ENCODE peak calls at places on chromosomes 3 and 15, in seven cellular contexts. Z, U, I, N, Q, W and V are unnamed samples.

GRCh38 chr3:43366880-43367279 is 80.5 kb downstream of the SNRK start:
- DNase-seq in I (no peak), U (no peak), Z (no peak), W (no peak), N (no peak), Q (no peak), V (no peak)

GRCh38 chr3:46829699-46830208 is 33.5 kb downstream of the MYL3 start:
- DNase-seq in Q (no peak), W (no peak), U (no peak), N (no peak), Z (no peak), I (peak), V (no peak)

GRCh38 chr3:122681294-122682015 is 816 bp downstream of the PARP14 start:
- DNase-seq in Z (no peak), U (no peak), I (peak), W (no peak), Q (no peak), N (no peak), V (no peak)

GRCh38 chr3:181752202-181752671 is 40.5 kb downstream of the SOX2 start:
- DNase-seq in Q (no peak), N (no peak), U (no peak), W (no peak), Z (no peak), I (no peak), V (no peak)

GRCh38 chr3:120100711-120101110 is 6.5 kb upstream of the GSK3B start:
- DNase-seq in I (no peak), N (no peak), U (no peak), Q (no peak), W (peak), Z (no peak), V (no peak)

GRCh38 chr3:119885746-119886530 is 104.0 kb downstream of the NR1I2 start:
- DNase-seq in Z (no peak), N (no peak), W (peak), Q (no peak), I (no peak), U (no peak), V (no peak)

GRCh38 chr15:69468241-69469121 is 15.9 kb downstream of the RPLP1 start:
- DNase-seq in W (no peak), U (peak), I (peak), Q (no peak), Z (peak), N (no peak), V (peak)

GRCh38 chr3:55588120-55588765 is 101.1 kb upstream of the WNT5A start:
- DNase-seq in N (no peak), I (no peak), Z (no peak), Q (no peak), W (no peak), U (no peak), V (no peak)

GRCh38 chr3:119013951-119014350 is 20.7 kb downstream of the IGSF11 start:
- DNase-seq in N (no peak), W (no peak), Z (no peak), Q (no peak), U (no peak), I (no peak), V (no peak)

GRCh38 chr15:75725021-75725718 is 12.5 kb upstream of the CSPG4 start:
- DNase-seq in I (no peak), Q (no peak), Z (no peak), U (no peak), N (no peak), W (no peak), V (no peak)

GRCh38 chr15:60044636-60045273 is 40.6 kb downstream of the FOXB1 start:
- DNase-seq in N (no peak), Q (no peak), U (no peak), I (no peak), W (no peak), Z (no peak), V (no peak)

GRCh38 chr15:80049046-80049445 is 10.4 kb upstream of the ZFAND6 start:
- DNase-seq in Z (no peak), Q (no peak), U (no peak), N (no peak), W (no peak), I (no peak), V (no peak)

GRCh38 chr15:60744826-60745225 is 265.9 kb upstream of the ICE2 start:
- DNase-seq in U (no peak), I (no peak), Z (no peak), W (peak), Q (no peak), N (no peak), V (no peak)

GRCh38 chr3:14214764-14215163 is 36.1 kb downstream of the LSM3 start:
- DNase-seq in W (no peak), I (peak), U (no peak), Q (no peak), Z (no peak), N (no peak), V (no peak)

GRCh38 chr3:46656778-46657556 is 36.5 kb downstream of the ALS2CL start:
- DNase-seq in W (peak), N (no peak), I (no peak), Z (no peak), Q (no peak), U (no peak), V (no peak)

GRCh38 chr3:40718681-40719080 is 193.9 kb downstream of the ZNF621 start:
- DNase-seq in U (no peak), I (no peak), N (no peak), Q (no peak), W (no peak), Z (no peak), V (no peak)

GRCh38 chr15:70976856-70977255 is 84.2 kb downstream of the LRRC49 start:
- DNase-seq in Z (no peak), W (peak), Q (no peak), U (no peak), N (no peak), I (no peak), V (no peak)

GRCh38 chr3:124760601-124761000 is 30.3 kb downstream of the UMPS start:
- DNase-seq in Z (peak), W (peak), I (no peak), Q (no peak), U (no peak), N (no peak), V (no peak)

GRCh38 chr3:17384567-17385296 is 357.7 kb downstream of the TBC1D5 start:
- DNase-seq in W (peak), Q (no peak), U (no peak), I (no peak), N (no peak), Z (no peak), V (no peak)

DNA sequence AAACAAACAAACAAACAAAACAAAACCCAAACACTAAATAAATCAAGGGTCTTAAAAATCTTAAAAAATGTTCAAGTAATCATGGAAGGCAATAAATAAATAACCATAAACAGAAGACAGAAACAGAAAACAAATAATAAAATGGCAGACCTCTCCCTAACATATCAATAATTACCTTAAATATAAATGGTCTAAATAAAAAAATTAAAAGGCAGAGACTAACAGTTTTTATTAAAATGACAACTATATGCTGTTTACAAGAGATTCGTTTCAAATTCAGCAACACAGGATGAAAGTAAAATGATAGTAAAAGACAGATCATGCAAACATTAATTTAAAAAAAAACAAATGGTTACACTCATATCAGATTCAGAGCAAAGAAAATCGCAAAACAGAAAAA is 91.1 kb downstream of the UBE3A start:
- DNase-seq in Q (no peak), I (no peak), W (no peak), Z (no peak), N (no peak), U (no peak), V (no peak)
- TF ChIP-seq CTCF in Q (no peak), I (no peak), W (no peak), Z (no peak), N (no peak), U (no peak), V (no peak)

GRCh38 chr3:37162501-37163245 is 11.7 kb downstream of the LRRFIP2 start:
- DNase-seq in W (no peak), N (no peak), U (no peak), Q (no peak), I (no peak), Z (no peak), V (no peak)

GRCh38 chr3:37161351-37161750 is 13.0 kb downstream of the LRRFIP2 start:
- DNase-seq in W (peak), Z (no peak), U (no peak), I (no peak), Q (no peak), N (no peak), V (no peak)

GRCh38 chr3:37168896-37169295 is 5.5 kb downstream of the LRRFIP2 start:
- DNase-seq in U (no peak), I (no peak), Q (no peak), N (no peak), Z (no peak), W (no peak), V (no peak)

DNA sequence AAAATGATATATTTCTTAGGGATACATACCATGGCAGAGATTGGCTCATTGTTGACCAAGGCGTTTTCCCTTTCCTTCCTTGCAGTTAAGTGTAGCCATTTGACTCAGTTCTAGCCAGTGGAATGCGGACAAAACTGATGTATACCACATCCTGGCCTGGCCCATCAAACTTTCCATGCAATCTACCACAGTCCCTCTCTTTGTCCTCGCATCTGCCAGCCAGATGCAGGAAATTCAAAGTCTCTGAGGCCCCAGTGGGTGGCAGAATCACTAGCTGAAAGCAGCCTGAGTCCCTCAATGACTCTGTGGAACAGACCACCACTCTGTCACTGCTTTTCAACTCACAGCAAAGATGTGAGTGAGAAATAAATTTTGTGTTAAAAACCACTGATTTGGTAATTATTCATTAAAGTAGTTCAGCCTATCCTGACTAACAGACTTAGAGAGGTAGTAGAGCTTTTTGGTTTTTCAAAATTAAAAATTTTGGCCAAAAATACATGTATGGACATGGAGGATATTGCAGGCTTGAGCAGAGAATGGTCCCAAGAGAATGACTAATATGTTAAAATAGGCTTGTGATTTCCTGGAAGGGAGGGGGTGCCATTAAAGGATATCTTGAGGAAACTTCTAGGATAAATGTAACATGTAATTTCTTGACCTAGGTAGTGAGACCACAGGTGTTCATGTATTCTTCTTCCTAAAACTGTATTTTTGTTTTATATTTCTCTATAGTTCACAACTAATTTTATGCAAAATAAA is 10.9 kb downstream of the LRRFIP2 start:
- DNase-seq in W (peak), Q (no peak), Z (peak), U (no peak), N (no peak), I (peak), V (no peak)
- TF ChIP-seq CTCF in W (peak), Q (no peak), Z (peak), U (no peak), N (no peak), I (no peak), V (no peak)

GRCh38 chr15:47548986-47549385 is 168.3 kb upstream of the SEMA6D start:
- DNase-seq in Q (no peak), W (no peak), I (peak), N (no peak), Z (no peak), U (no peak), V (no peak)

GRCh38 chr15:47552978-47553608 is 164.2 kb upstream of the SEMA6D start:
- DNase-seq in W (no peak), Z (no peak), U (no peak), I (no peak), Q (no peak), N (no peak), V (no peak)

GRCh38 chr15:47553933-47554332 is 163.4 kb upstream of the SEMA6D start:
- DNase-seq in Q (no peak), Z (no peak), W (no peak), I (no peak), U (no peak), N (no peak), V (no peak)

GRCh38 chr15:47551559-47551958 is 165.7 kb upstream of the SEMA6D start:
- DNase-seq in I (no peak), Q (no peak), N (no peak), U (no peak), Z (no peak), W (no peak), V (no peak)

DNA sequence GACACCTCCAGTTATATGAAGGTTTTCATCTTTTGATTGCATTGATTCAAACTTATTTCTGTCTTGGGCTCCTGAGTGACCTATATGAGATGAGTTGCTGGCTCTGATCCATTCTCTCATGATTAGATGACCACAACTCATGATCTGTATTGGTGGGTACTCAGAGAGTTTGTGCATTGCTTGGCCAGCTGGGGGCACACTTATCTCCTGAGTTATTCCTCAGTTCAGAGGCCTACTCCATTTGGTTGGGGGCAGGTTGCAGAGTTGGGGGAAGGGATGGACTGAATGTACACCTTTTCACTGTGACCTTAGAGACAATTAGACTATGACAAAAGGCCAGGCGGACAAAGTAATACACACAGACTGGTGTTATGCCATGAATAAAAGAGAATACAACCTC is 166.2 kb upstream of the SEMA6D start:
- DNase-seq in Q (no peak), W (no peak), U (no peak), I (peak), Z (no peak), N (peak), V (no peak)
- TF ChIP-seq CTCF in Q (no peak), W (peak), U (no peak), I (peak), Z (peak), N (no peak), V (no peak)

DNA sequence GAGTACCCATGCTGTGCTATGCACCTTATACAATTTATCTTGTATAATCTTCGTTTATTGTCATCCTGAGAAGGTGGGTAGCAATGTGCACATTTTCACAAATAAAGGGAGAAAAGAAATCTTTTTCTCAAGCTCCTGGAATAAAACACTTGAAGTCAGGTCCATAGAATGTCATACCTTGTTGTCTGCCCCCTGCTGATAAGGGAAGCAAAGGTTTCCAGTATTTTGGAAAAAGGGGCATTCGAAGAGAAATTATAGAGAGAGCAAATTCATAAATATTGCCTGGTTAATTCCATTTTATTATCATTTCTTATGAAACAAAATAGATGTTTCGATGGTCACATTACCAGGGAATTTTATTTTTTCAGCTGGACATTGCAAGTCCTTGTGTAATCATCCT is 277.8 kb downstream of the RAP2B start:
- DNase-seq in I (no peak), Q (no peak), U (no peak), W (no peak), N (no peak), Z (no peak), V (no peak)
- TF ChIP-seq CTCF in I (peak), Q (no peak), U (no peak), W (peak), N (no peak), Z (peak), V (no peak)

GRCh38 chr3:157905885-157906284 is 200.3 kb downstream of the SHOX2 start:
- DNase-seq in Q (no peak), U (no peak), W (no peak), I (no peak), Z (no peak), N (no peak), V (no peak)

DNA sequence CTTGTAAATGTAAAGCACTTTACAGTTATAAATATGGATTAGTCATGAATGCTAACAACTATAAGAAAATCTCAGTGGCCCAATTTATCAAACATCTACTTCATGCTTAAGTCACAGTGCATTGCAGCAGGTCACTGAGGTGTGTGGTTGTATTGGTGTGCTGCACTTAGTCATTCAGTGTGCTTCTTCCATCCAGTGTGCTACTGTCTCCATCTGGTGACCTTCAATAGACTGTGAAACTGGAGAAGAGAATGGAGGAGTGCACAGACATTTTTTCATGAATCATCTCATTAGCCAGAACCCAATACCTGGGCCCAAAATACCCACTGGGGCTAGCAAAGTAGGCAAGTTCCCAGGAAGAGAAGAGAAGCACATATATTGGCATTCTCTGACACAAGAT is 199.6 kb downstream of the SHOX2 start:
- DNase-seq in U (no peak), N (no peak), Q (no peak), Z (no peak), W (peak), I (no peak), V (no peak)
- TF ChIP-seq CTCF in U (no peak), N (no peak), Q (no peak), Z (peak), W (peak), I (no peak), V (no peak)